ENCODE peak calls at places on chromosome 7, in four cellular contexts. One of them, this sample, is unnamed.
A peak's percentile ranks its signal among the peaks of the same experiment; 100 is the strongest.

GRCh38 chr7:80480566-80480965 is 31.3 kb downstream of the GNAT3 start:
- DNase-seq in head of caudate nucleus: no peak
- DNase-seq in CD8-positive, alpha-beta T cell: no peak
- DNase-seq in GM13977: no peak
- DNase-seq in this sample: no peak

GRCh38 chr7:960269-960871 is 5.9 kb upstream of the ADAP1 start:
- DNase-seq in head of caudate nucleus: no peak
- DNase-seq in CD8-positive, alpha-beta T cell: no peak
- DNase-seq in GM13977: no peak
- DNase-seq in this sample: no peak

GRCh38 chr7:66921918-66922486 is 977 bp downstream of the TMEM248 start:
- DNase-seq in head of caudate nucleus: no peak
- DNase-seq in CD8-positive, alpha-beta T cell: peak; percentile 10
- DNase-seq in GM13977: peak; percentile 62
- DNase-seq in this sample: peak; percentile 68

GRCh38 chr7:130349911-130350782 is 5.5 kb downstream of the CPA5 start:
- DNase-seq in head of caudate nucleus: no peak
- DNase-seq in CD8-positive, alpha-beta T cell: no peak
- DNase-seq in GM13977: no peak
- DNase-seq in this sample: no peak

GRCh38 chr7:45328397-45329080 is 170.9 kb downstream of the RAMP3 start:
- DNase-seq in head of caudate nucleus: no peak
- DNase-seq in CD8-positive, alpha-beta T cell: no peak
- DNase-seq in GM13977: no peak
- DNase-seq in this sample: peak; percentile 81

GRCh38 chr7:115731796-115732471 is 298.6 kb downstream of the TFEC start:
- DNase-seq in head of caudate nucleus: no peak
- DNase-seq in CD8-positive, alpha-beta T cell: no peak
- DNase-seq in GM13977: no peak
- DNase-seq in this sample: no peak

GRCh38 chr7:51459809-51460208 is 143.2 kb upstream of the COBL start:
- DNase-seq in head of caudate nucleus: no peak
- DNase-seq in CD8-positive, alpha-beta T cell: no peak
- DNase-seq in GM13977: no peak
- DNase-seq in this sample: no peak

GRCh38 chr7:32616625-32617024 is 121.3 kb downstream of the AVL9 start:
- DNase-seq in head of caudate nucleus: no peak
- DNase-seq in CD8-positive, alpha-beta T cell: no peak
- DNase-seq in GM13977: no peak
- DNase-seq in this sample: no peak

GRCh38 chr7:19327011-19327410 is 181.8 kb upstream of the FERD3L start:
- DNase-seq in head of caudate nucleus: no peak
- DNase-seq in CD8-positive, alpha-beta T cell: no peak
- DNase-seq in GM13977: no peak
- DNase-seq in this sample: no peak

GRCh38 chr7:84490661-84491060 is 296.1 kb upstream of the SEMA3A start:
- DNase-seq in head of caudate nucleus: no peak
- DNase-seq in CD8-positive, alpha-beta T cell: no peak
- DNase-seq in GM13977: no peak
- DNase-seq in this sample: no peak

This sample was measured in MM.1S.